ENCODE peak calls at places on chromosomes 12 and 14, in nine cellular contexts. S is choroid plexus epithelial cell; K is thoracic aorta; B is ovary; X is lung; Z is upper lobe of right lung; J is cardiac muscle cell; V is transverse colon; O is CD8-positive, alpha-beta T cell. C is an unnamed sample.

GRCh38 chr12:122023339-122024131 is 1.9 kb downstream of the BCL7A start:
- DNase-seq in X (peak; percentile 70), S (peak; percentile 65), V (peak; percentile 60), J (peak; percentile 70), B (peak; percentile 78), O (no peak), Z (peak; percentile 78), K (peak; percentile 21), C (no peak)

GRCh38 chr14:50062438-50063039 is 53.8 kb downstream of the VCPKMT start:
- DNase-seq in O (peak; percentile 84), J (peak; percentile 77), K (no peak), Z (peak; percentile 45), S (peak; percentile 79), V (peak; percentile 64), X (no peak), B (no peak), C (peak; percentile 75)

GRCh38 chr12:132151766-132152410 is 7.6 kb downstream of the NOC4L start:
- DNase-seq in S (no peak), V (no peak), J (no peak), O (no peak), B (no peak), Z (peak; percentile 63), K (no peak), X (no peak), C (no peak)

GRCh38 chr14:68759017-68759569 is 33.8 kb downstream of the ZFP36L1 start:
- DNase-seq in X (no peak), J (no peak), V (no peak), Z (no peak), B (no peak), S (no peak), K (no peak), O (no peak), C (no peak)

GRCh38 chr12:9208236-9208635 is at the start of gene PZP:
- DNase-seq in B (no peak), Z (no peak), V (no peak), S (no peak), J (no peak), X (no peak), O (no peak), K (no peak), C (no peak)

GRCh38 chr14:51547260-51547659 is 104.5 kb upstream of the FRMD6 start:
- DNase-seq in Z (no peak), S (peak; percentile 100), O (no peak), J (peak; percentile 98), V (peak; percentile 22), X (no peak), B (peak; percentile 47), K (peak; percentile 36), C (peak; percentile 98)

GRCh38 chr12:14773685-14774073 is 29.6 kb downstream of the WBP11 start:
- DNase-seq in K (no peak), S (no peak), B (peak; percentile 56), X (no peak), O (no peak), V (no peak), J (no peak), Z (no peak), C (no peak)

GRCh38 chr14:53295985-53296582 is 143.0 kb upstream of the DDHD1 start:
- DNase-seq in V (no peak), J (peak; percentile 60), K (no peak), B (no peak), Z (no peak), S (peak; percentile 66), X (no peak), O (no peak), C (no peak)

GRCh38 chr12:64171715-64172114 is 50.4 kb downstream of the KICS2 start:
- DNase-seq in V (no peak), S (no peak), B (no peak), Z (no peak), J (peak; percentile 24), K (no peak), X (no peak), O (no peak), C (no peak)

GRCh38 chr14:37602605-37603453 is 7.4 kb downstream of the TTC6 start:
- DNase-seq in S (no peak), X (no peak), O (no peak), B (no peak), Z (no peak), V (no peak), K (no peak), J (no peak), C (no peak)

GRCh38 chr14:32603992-32604391 is 274.9 kb downstream of the AKAP6 start:
- DNase-seq in X (no peak), O (no peak), S (no peak), B (no peak), V (no peak), Z (no peak), J (no peak), K (no peak), C (no peak)

GRCh38 chr12:123250471-123251383 is 17.5 kb downstream of the MTRFR start:
- DNase-seq in V (peak; percentile 92), B (no peak), Z (peak; percentile 85), J (no peak), S (no peak), K (no peak), O (no peak), X (peak; percentile 85), C (no peak)

GRCh38 chr14:41668346-41668745 is 61.7 kb downstream of the LRFN5 start:
- DNase-seq in Z (no peak), O (no peak), S (peak; percentile 14), X (no peak), J (peak; percentile 2), V (no peak), K (no peak), B (no peak), C (peak; percentile 12)

GRCh38 chr12:29239336-29239735 is 90.3 kb downstream of the FAR2 start:
- DNase-seq in V (no peak), X (no peak), K (no peak), O (no peak), B (no peak), Z (no peak), J (no peak), S (no peak), C (no peak)

GRCh38 chr12:128794661-128795529 is 28.9 kb downstream of the SLC15A4 start:
- DNase-seq in J (no peak), Z (no peak), O (no peak), V (no peak), K (no peak), B (no peak), S (no peak), X (no peak), C (no peak)

GRCh38 chr12:3976351-3976938 is 103.2 kb upstream of the PARP11 start:
- DNase-seq in O (no peak), V (no peak), X (no peak), Z (no peak), J (no peak), B (no peak), K (no peak), S (no peak), C (no peak)

GRCh38 chr14:97710726-97711125 is 913.5 kb downstream of the VRK1 start:
- DNase-seq in S (no peak), J (no peak), V (no peak), O (no peak), B (no peak), Z (no peak), X (no peak), K (no peak), C (no peak)

GRCh38 chr12:93979189-93979588 is 169.2 kb upstream of the PLXNC1 start:
- DNase-seq in X (no peak), K (no peak), O (no peak), J (peak; percentile 46), S (peak; percentile 70), Z (no peak), B (no peak), V (peak; percentile 26), C (no peak)

GRCh38 chr12:133226690-133227089 is 9.0 kb downstream of the ANHX start:
- DNase-seq in S (no peak), V (no peak), O (no peak), Z (no peak), K (no peak), X (no peak), J (no peak), B (no peak), C (no peak)

GRCh38 chr14:91854327-91854934 is 12.9 kb downstream of the TC2N start:
- DNase-seq in Z (no peak), V (no peak), K (no peak), S (no peak), O (no peak), J (no peak), X (no peak), B (no peak), C (no peak)

GRCh38 chr14:34873591-34874385 is 1.4 kb downstream of the BAZ1A start:
- DNase-seq in Z (peak; percentile 93), V (peak; percentile 86), X (peak; percentile 88), O (peak; percentile 84), S (peak; percentile 36), B (peak; percentile 72), J (peak; percentile 71), K (peak; percentile 77), C (peak; percentile 47)
- TF ChIP-seq CTCF in Z (no peak), V (no peak), X (no peak), O (no peak), S (no peak), B (peak; percentile 18), J (no peak), K (no peak), C (no peak)

GRCh38 chr14:93186461-93186860 is 1.3 kb downstream of the LYSET start:
- DNase-seq in S (no peak), Z (no peak), K (no peak), O (no peak), B (no peak), J (no peak), V (no peak), X (no peak), C (no peak)
- H3K4me3 ChIP-seq in S (no peak overlapping the region), Z (peak overlapping the region; percentile 95), K (no peak overlapping the region), O (no peak overlapping the region), B (no peak overlapping the region), J (no peak overlapping the region), V (no peak overlapping the region), X (no peak overlapping the region), C (no peak overlapping the region)

DNA sequence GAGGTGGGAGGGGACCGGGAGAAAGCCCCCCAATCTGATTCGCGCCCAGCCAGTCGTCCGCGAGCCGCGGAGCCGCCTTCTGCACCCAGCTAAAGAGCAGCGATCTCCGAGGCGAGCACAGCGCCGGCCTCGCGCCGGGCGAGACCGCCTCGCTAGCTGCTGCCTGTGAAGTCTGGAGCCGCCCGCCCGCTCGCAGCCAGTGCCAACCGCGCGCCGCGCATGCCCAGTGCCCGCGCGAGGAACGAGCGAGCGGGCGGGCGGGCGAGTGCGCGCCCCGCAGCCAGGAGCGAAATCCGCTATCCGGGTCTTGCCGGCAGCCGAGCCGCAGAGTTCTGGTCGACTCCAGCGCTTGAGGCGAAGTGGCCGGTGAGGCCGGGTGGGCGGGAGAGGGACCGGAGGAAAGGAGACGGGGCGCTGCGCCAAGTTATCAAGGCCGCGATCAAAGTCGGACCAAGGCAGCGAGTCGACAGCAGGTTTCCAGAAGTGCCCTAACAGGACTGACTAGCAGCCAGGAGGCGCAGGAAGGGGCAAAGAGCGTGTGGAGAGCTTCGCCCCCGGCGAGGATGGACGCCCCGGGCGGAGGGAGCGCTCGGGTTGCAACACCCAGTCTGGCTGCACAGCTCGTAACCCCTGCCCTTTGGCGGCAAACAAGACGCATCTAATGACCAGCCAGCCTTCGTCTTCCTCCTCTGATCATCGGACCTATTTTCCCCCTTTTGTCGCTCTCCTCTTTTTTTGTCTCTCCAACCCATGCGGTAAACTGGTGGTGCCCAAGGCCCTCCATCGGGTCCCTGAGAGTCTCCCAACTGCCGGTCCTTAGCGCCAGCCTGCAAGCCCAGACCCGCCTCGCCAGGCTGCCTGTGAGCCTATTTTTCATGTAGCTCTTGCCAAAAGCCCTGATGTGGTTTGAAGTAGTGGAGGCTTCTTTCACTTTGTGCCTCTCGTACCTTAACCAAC is at the start of gene EPS8:
- DNase-seq in X (peak; percentile 90), K (peak; percentile 72), V (peak; percentile 93), S (peak; percentile 93), J (peak; percentile 96), O (peak; percentile 92), B (peak; percentile 94), Z (peak; percentile 96), C (peak; percentile 59)
- TF ChIP-seq CTCF in X (no peak), K (no peak), V (no peak), S (peak; percentile 23), J (no peak), O (no peak), B (peak; percentile 21), Z (no peak), C (no peak)

GRCh38 chr14:89956294-89957009 is 725 bp downstream of the TDP1 start:
- DNase-seq in V (peak; percentile 76), J (peak; percentile 88), S (peak; percentile 88), Z (peak; percentile 69), K (peak; percentile 74), O (peak; percentile 77), B (peak; percentile 44), X (peak; percentile 54), C (peak; percentile 65)
- H3K4me3 ChIP-seq in V (peak overlapping the region; percentile 71), J (peak overlapping the region; percentile 61), S (peak overlapping the region; percentile 71), Z (peak overlapping the region; percentile 81), K (peak overlapping the region; percentile 94), O (peak overlapping the region; percentile 68), B (peak overlapping the region; percentile 70), X (peak overlapping the region; percentile 64), C (peak overlapping the region; percentile 87)

C was measured in HFF-Myc.